ENCODE peak calls at places on chromosome 11, in five cellular contexts. M, J, I, C and F are unnamed samples.

GRCh38 chr11:129333873-129334272 is 41.8 kb upstream of the BARX2 start:
- DNase-seq in M (no peak), C (no peak), J (no peak), I (no peak), F (peak)

GRCh38 chr11:109993786-109994185 is 99.4 kb upstream of the ZC3H12C start:
- DNase-seq in I (no peak), J (no peak), M (no peak), C (no peak), F (peak)

GRCh38 chr11:105229257-105229656 is 89.7 kb upstream of the CARD18 start:
- DNase-seq in I (no peak), J (no peak), C (no peak), M (no peak), F (peak)

GRCh38 chr11:120210651-120211521 is at the start of gene OAF:
- DNase-seq in M (peak), C (peak), J (no peak), I (peak), F (peak)

GRCh38 chr11:65651589-65652510 is 10.9 kb downstream of the RELA start:
- DNase-seq in J (no peak), C (no peak), I (no peak), M (no peak), F (no peak)

GRCh38 chr11:69950120-69950519 is 128.0 kb upstream of the ANO1 start:
- DNase-seq in C (peak), J (peak), M (peak), I (peak), F (no peak)

GRCh38 chr11:126573325-126574076 is 218.0 kb downstream of the ST3GAL4 start:
- DNase-seq in M (no peak), J (peak), I (no peak), C (peak), F (peak)

GRCh38 chr11:65393513-65394079 is 7.2 kb downstream of the FRMD8 start:
- DNase-seq in C (no peak), M (no peak), J (no peak), I (no peak), F (no peak)

GRCh38 chr11:76773921-76774361 is 9.2 kb upstream of the TSKU start:
- DNase-seq in C (no peak), I (no peak), J (no peak), M (peak), F (no peak)

GRCh38 chr11:41309716-41310115 is 149.7 kb downstream of the LRRC4C start:
- DNase-seq in C (no peak), J (no peak), M (no peak), I (no peak), F (no peak)

GRCh38 chr11:126029805-126030204 is 32.9 kb downstream of the CDON start:
- DNase-seq in M (no peak), C (no peak), I (no peak), J (no peak), F (no peak)

GRCh38 chr11:109071712-109072524 is 350.1 kb upstream of the C11orf87 start:
- DNase-seq in C (no peak), M (no peak), J (no peak), I (no peak), F (no peak)

GRCh38 chr11:76588455-76589325 is 81.9 kb downstream of the LRRC32 start:
- DNase-seq in C (no peak), I (peak), M (peak), J (no peak), F (no peak)

GRCh38 chr11:111365722-111366559 is 13.1 kb downstream of the POU2AF1 start:
- DNase-seq in I (no peak), M (no peak), C (no peak), J (no peak), F (no peak)

GRCh38 chr11:126477526-126478275 is 122.2 kb downstream of the ST3GAL4 start:
- DNase-seq in M (no peak), C (peak), J (no peak), I (no peak), F (no peak)

GRCh38 chr11:113397212-113397611 is 9.6 kb downstream of the ANKK1 start:
- DNase-seq in J (no peak), M (no peak), I (no peak), C (no peak), F (no peak)

GRCh38 chr11:64624869-64625481 is 34.0 kb downstream of the SLC22A12 start:
- DNase-seq in M (no peak), C (no peak), J (no peak), I (no peak), F (no peak)